ENCODE peak calls at places on chromosomes 3 and 15, in four cellular contexts. T, I, D and Y are unnamed samples.

GRCh38 chr15:60275624-60276023 is 122.2 kb downstream of the ANXA2 start:
- DNase-seq in T (no peak), D (no peak), I (no peak), Y (no peak)

GRCh38 chr3:172170841-172171240 is 131.5 kb downstream of the FNDC3B start:
- DNase-seq in T (no peak), I (no peak), D (no peak), Y (no peak)

GRCh38 chr3:190429681-190430080 is 20.0 kb downstream of the TMEM207 start:
- DNase-seq in D (no peak), T (no peak), I (no peak), Y (no peak)

GRCh38 chr3:108159128-108159527 is 63.1 kb downstream of the IFT57 start:
- DNase-seq in T (no peak), I (no peak), D (no peak), Y (no peak)

GRCh38 chr3:176663819-176664218 is 533.5 kb downstream of the TBL1XR1 start:
- DNase-seq in T (no peak), I (no peak), D (no peak), Y (no peak)

GRCh38 chr3:186268616-186269448 is 93.2 kb downstream of the DGKG start:
- DNase-seq in T (no peak), I (no peak), D (no peak), Y (no peak)

GRCh38 chr3:30694668-30695067 is 88.3 kb downstream of the TGFBR2 start:
- DNase-seq in D (no peak), T (no peak), I (no peak), Y (no peak)

GRCh38 chr15:25331404-25331803 is 107.4 kb downstream of the UBE3A start:
- DNase-seq in D (no peak), I (no peak), T (no peak), Y (no peak)

GRCh38 chr3:14765576-14766427 is 53.0 kb upstream of the FGD5 start:
- DNase-seq in T (no peak), I (no peak), D (no peak), Y (no peak)

GRCh38 chr15:53611145-53611920 is 148.1 kb downstream of the WDR72 start:
- DNase-seq in I (no peak), D (no peak), T (no peak), Y (no peak)

GRCh38 chr3:128266453-128266852 is 113.2 kb downstream of the EEFSEC start:
- DNase-seq in D (no peak), I (no peak), T (no peak), Y (no peak)

GRCh38 chr3:39000008-39000450 is 51.7 kb downstream of the SCN11A start:
- DNase-seq in D (peak), T (no peak), I (no peak), Y (peak)

GRCh38 chr3:168959731-168960130 is 703.8 kb downstream of the MECOM start:
- DNase-seq in I (no peak), T (no peak), D (no peak), Y (no peak)

GRCh38 chr15:35547775-35548364 is 1.9 kb upstream of the DPH6 start:
- DNase-seq in I (no peak), T (no peak), D (no peak), Y (no peak)

GRCh38 chr15:35545316-35545824 is 595 bp downstream of the DPH6 start:
- DNase-seq in I (no peak), D (peak), T (peak), Y (peak)

GRCh38 chr15:35546581-35547381 is 816 bp upstream of the DPH6 start:
- DNase-seq in D (no peak), I (no peak), T (no peak), Y (no peak)

GRCh38 chr15:35548435-35548834 is 2.5 kb upstream of the DPH6 start:
- DNase-seq in I (no peak), T (no peak), D (no peak), Y (no peak)

GRCh38 chr15:35545825-35546580 is at the start of gene DPH6:
- DNase-seq in I (peak), T (peak), D (peak), Y (peak)
- TF ChIP-seq CTCF in I (no peak), T (peak), D (no peak), Y (no peak)

DNA sequence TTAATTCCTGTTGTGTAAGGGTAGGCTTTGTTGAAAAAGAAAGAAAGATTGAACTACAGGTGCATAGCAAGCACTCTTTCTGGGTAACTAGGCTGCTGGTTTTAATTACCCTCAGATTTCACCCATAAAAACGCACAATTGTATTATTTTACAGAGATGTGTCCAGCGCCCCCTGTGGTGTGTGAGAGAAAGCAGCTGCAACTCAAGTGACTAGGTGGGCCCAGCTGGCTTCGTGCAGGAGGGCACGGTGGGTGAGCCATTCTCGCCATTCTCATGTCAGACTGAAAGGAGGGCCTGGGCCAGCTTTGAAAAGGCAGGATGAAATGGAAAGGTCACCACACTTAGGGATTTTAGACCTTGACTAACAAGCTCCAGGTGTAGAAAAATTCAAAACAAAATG is 122.6 kb downstream of the LRIG1 start:
- DNase-seq in T (no peak), I (no peak), D (no peak), Y (no peak)
- TF ChIP-seq CTCF in T (peak), I (no peak), D (peak), Y (peak)

DNA sequence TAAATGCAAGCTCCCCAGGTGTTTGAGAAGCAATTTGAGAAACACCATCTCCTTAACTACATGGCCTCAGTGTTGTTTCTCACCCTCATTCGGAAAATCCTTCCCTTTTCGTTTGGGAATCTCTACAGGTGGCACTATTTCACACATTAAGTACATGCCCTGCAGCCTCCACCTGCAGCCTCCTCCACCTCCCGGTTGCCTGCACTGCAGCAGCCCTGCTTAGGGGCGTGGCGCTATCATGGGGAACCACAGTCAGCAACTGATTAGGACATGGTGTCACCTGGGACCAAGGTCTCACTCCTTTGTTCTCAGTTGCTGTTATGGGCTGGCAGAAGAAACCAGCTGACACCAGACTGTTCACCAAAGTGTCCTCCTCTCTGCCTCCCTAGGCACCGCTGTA is 11.7 kb upstream of the ZNF774 start:
- DNase-seq in D (no peak), T (peak), I (no peak), Y (no peak)
- TF ChIP-seq CTCF in D (no peak), T (peak), I (no peak), Y (no peak)

GRCh38 chr3:48919215-48920138 is 835 bp downstream of the ARIH2 start:
- DNase-seq in D (peak), I (no peak), T (peak), Y (peak)
- TF ChIP-seq CTCF in D (no peak), I (no peak), T (no peak), Y (no peak)

DNA sequence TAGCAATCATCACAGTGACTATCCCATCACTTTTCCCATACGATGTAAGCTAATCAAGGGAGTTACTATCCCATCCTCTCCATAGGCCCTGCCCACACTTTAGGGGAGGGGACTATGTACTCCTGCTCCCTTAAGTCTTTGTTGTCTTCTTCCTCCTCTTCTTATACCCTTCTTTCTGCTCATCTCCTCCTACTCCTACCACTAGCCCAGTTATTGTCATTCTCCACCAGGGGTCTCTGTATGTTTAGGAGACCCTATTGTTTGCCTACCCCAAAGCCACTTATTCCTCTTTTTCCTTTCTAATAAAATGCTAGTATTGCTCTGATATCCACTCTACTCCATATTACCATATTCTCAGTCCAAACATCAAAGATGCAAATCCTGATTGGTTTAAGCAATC is 27.8 kb downstream of the STAC start:
- DNase-seq in I (no peak), D (peak), T (no peak), Y (no peak)
- TF ChIP-seq CTCF in I (no peak), D (no peak), T (no peak), Y (no peak)

GRCh38 chr3:160641675-160642330 is 35.2 kb upstream of the ARL14 start:
- DNase-seq in T (no peak), D (no peak), I (no peak), Y (no peak)

GRCh38 chr3:160648701-160649100 is 28.3 kb upstream of the ARL14 start:
- DNase-seq in D (no peak), T (no peak), I (no peak), Y (no peak)

GRCh38 chr3:160649596-160649995 is 27.4 kb upstream of the ARL14 start:
- DNase-seq in T (no peak), I (no peak), D (no peak), Y (no peak)

GRCh38 chr3:160644491-160644890 is 32.5 kb upstream of the ARL14 start:
- DNase-seq in I (no peak), T (no peak), D (no peak), Y (no peak)

GRCh38 chr3:160643994-160644393 is 33.0 kb upstream of the ARL14 start:
- DNase-seq in D (no peak), I (no peak), T (no peak), Y (no peak)
- TF ChIP-seq CTCF in D (no peak), I (no peak), T (no peak), Y (no peak)

GRCh38 chr3:119600732-119601131 is 3.0 kb downstream of the PLA1A start:
- DNase-seq in D (peak), I (no peak), T (no peak), Y (peak)
- TF ChIP-seq CTCF in D (peak), I (no peak), T (peak), Y (peak)